ENCODE peak calls at places on chromosomes 16 and 17, in ten cellular contexts. T, D, V, R, F, U, J, E, X and N are unnamed samples.

GRCh38 chr16:76277099-76278030 is at the start of gene CNTNAP4:
- DNase-seq in F (no peak), V (no peak), D (peak; percentile 46), R (no peak), X (no peak), E (peak; percentile 50), U (peak; percentile 20), T (no peak), J (no peak), N (no peak)

GRCh38 chr16:84547539-84548058 is 43.1 kb upstream of the MEAK7 start:
- DNase-seq in D (no peak), X (no peak), E (no peak), T (no peak), V (no peak), R (no peak), U (no peak), F (peak; percentile 41), J (peak; percentile 25), N (no peak)

GRCh38 chr17:15413101-15413750 is 54.2 kb downstream of the CDRT4 start:
- DNase-seq in U (no peak), R (no peak), T (no peak), D (no peak), E (no peak), V (no peak), X (no peak), F (no peak), J (no peak), N (no peak)

GRCh38 chr16:74652249-74652648 is 14.4 kb downstream of the RFWD3 start:
- DNase-seq in T (no peak), E (no peak), J (no peak), R (no peak), D (no peak), F (no peak), X (no peak), V (no peak), U (no peak), N (no peak)

GRCh38 chr17:59335685-59336084 is 4.2 kb downstream of the YPEL2 start:
- DNase-seq in T (no peak), X (no peak), J (no peak), U (no peak), F (peak; percentile 8), R (no peak), D (no peak), V (no peak), E (no peak), N (no peak)

GRCh38 chr16:4383591-4384495 is 12.2 kb downstream of the VASN start:
- DNase-seq in T (no peak), R (no peak), U (no peak), E (no peak), D (peak; percentile 13), X (no peak), F (no peak), J (no peak), V (no peak), N (no peak)

GRCh38 chr16:79601978-79602609 is 1.6 kb upstream of the MAF start:
- DNase-seq in R (peak; percentile 59), J (peak; percentile 87), F (peak; percentile 83), E (peak; percentile 68), X (peak; percentile 81), V (peak; percentile 76), D (peak; percentile 49), U (peak; percentile 63), T (peak; percentile 79), N (no peak)

GRCh38 chr17:79911430-79912399 is 72.5 kb upstream of the CBX4 start:
- DNase-seq in J (no peak), R (no peak), F (peak; percentile 65), D (no peak), V (no peak), U (no peak), X (no peak), T (no peak), E (no peak), N (no peak)

GRCh38 chr16:50859628-50860360 is 117.9 kb downstream of the CYLD start:
- DNase-seq in E (no peak), F (no peak), J (no peak), V (no peak), U (no peak), T (no peak), R (no peak), D (no peak), X (no peak), N (no peak)

GRCh38 chr17:54404259-54404658 is 496.4 kb upstream of the TOM1L1 start:
- DNase-seq in V (no peak), E (no peak), D (no peak), R (no peak), F (no peak), J (no peak), T (no peak), U (no peak), X (no peak), N (no peak)

GRCh38 chr17:34853916-34854315 is 107.3 kb downstream of the CCT6B start:
- DNase-seq in E (no peak), D (no peak), R (no peak), V (no peak), T (no peak), F (no peak), J (no peak), U (no peak), X (no peak), N (no peak)
- TF ChIP-seq CTCF in E (no peak), D (no peak), R (no peak), V (no peak), T (no peak), F (no peak), J (no peak), U (no peak), X (no peak), N (no peak)

DNA sequence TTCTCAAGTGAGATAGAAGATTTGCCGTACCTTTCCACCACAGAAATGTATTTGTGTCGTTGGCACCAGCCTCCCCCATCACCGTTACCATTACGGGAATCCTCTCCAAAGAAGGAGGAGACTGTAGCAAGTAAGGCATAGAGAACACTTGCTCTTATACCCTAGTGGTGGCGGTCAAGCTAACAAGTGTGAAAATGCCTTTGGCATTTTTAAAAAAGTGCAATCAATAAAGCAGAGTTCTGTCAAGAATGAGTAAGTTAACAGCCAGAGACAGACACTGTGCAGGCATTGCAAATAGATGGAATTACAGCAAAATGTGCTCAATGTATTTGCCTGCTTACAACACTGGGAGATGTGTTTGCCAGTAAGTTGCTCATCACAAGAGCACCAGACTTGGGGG is 7.7 kb downstream of the MSL1 start:
- DNase-seq in U (no peak), D (no peak), T (no peak), F (no peak), X (no peak), J (no peak), E (no peak), R (no peak), V (no peak), N (no peak)
- TF ChIP-seq CTCF in U (no peak), D (no peak), T (no peak), F (no peak), X (no peak), J (peak; percentile 11), E (no peak), R (no peak), V (no peak), N (no peak)

GRCh38 chr17:64064331-64064730 is 43.9 kb upstream of the ICAM2 start:
- DNase-seq in V (no peak), U (no peak), R (no peak), F (no peak), T (peak; percentile 66), J (no peak), X (no peak), E (no peak), D (no peak), N (no peak)

GRCh38 chr17:64066709-64067108 is 46.3 kb upstream of the ICAM2 start:
- DNase-seq in U (no peak), R (no peak), V (no peak), X (peak; percentile 21), E (no peak), F (no peak), D (no peak), T (no peak), J (no peak), N (no peak)

GRCh38 chr17:64061157-64061898 is 40.9 kb upstream of the ICAM2 start:
- DNase-seq in E (no peak), V (no peak), F (no peak), X (no peak), J (no peak), R (no peak), T (no peak), U (no peak), D (no peak), N (no peak)

GRCh38 chr17:64063088-64063487 is 42.7 kb upstream of the ICAM2 start:
- DNase-seq in F (no peak), V (no peak), X (no peak), T (no peak), E (no peak), U (no peak), J (no peak), R (no peak), D (no peak), N (no peak)

DNA sequence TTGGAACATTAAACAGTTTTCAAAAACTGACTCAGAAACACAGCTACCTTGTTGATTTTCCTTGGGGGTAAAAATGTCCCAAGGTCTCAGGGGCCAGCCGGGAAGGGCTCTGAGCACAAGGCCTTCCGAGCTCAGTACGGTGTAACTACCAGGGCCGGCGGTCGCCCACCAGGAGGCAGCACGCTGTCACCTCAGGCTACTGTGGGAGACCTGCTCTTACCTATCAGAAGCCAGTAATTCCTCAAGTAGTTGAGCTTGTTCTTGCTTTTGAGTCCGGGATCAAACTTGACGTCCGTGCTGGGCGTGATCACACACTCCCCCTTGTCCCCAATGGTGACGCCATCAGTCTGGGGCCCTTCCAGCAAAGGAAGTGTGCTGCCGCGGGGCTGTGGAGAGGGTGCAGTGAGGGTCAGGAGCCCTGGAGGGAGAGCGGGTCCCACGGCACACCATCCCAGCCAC is 43.4 kb upstream of the ICAM2 start:
- DNase-seq in X (peak; percentile 59), J (peak; percentile 63), T (peak; percentile 78), V (no peak), R (peak; percentile 17), E (peak; percentile 94), U (peak; percentile 62), F (peak; percentile 89), D (peak; percentile 65), N (peak; percentile 60)
- TF ChIP-seq CTCF in X (peak; percentile 60), J (peak; percentile 70), T (peak; percentile 53), V (no peak), R (peak; percentile 45), E (peak; percentile 88), U (peak; percentile 60), F (peak; percentile 63), D (peak; percentile 36), N (peak; percentile 67)

DNA sequence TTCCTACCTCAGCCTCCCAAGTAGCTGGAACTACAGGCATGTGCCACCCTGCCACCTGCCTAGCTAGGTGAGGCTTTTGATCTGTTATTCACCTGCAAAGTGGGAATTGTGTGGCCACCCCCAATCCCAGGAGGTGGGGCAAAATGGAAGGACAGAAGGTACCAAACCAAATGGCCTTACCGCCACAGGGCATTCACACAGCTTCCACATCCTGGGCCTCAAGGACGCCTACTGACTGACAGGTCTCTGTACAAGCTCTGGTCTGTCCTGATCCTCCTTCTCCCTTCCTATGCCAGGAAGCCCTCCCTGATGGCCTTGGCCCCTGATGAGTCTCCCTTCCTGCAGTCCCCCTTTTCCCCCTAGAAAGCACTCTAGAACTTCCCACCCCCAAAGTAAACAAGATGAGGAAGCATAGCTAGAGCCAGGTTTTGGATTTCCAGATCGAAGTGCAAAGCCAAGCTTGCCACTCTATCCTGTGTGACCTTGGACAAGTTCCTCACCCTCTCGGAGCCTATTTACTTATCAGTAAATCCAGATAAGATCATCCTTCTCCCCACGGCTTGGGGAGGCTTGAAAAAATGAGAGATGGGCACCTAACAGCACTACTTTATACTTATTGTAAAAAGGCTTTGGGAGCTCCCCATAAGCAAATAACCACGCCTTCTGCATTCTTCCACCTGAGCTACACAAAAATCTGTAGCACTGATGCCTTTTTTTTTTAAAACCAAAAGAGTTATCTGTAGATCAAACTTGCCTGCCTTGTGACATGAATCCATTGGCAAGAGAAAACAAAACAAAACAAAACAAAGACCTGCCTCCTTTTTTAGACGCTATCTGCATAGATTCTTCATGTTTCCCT is 4.5 kb downstream of the PLLP start:
- DNase-seq in T (no peak), E (no peak), J (no peak), F (no peak), D (no peak), X (no peak), U (no peak), V (no peak), R (no peak), N (no peak)
- TF ChIP-seq CTCF in T (no peak), E (no peak), J (no peak), F (no peak), D (no peak), X (no peak), U (no peak), V (no peak), R (no peak), N (no peak)